ENCODE peak calls at places on chromosomes 5 and 9, in five cellular contexts. One of them, this sample, is unnamed.

GRCh38 chr9:112033237-112034215 is 136.9 kb downstream of the UGCG start:
- DNase-seq in K562: no peak
- DNase-seq in HepG2: peak
- DNase-seq in GM12878: peak
- DNase-seq in H1: no peak
- DNase-seq in this sample: no peak

GRCh38 chr9:133075925-133076324 is 14.1 kb downstream of the CEL start:
- DNase-seq in K562: no peak
- DNase-seq in HepG2: peak
- DNase-seq in GM12878: no peak
- DNase-seq in H1: no peak
- DNase-seq in this sample: no peak

GRCh38 chr5:5304361-5305035 is 118.0 kb upstream of the ICE1 start:
- DNase-seq in K562: no peak
- DNase-seq in HepG2: no peak
- DNase-seq in GM12878: no peak
- DNase-seq in H1: no peak
- DNase-seq in this sample: no peak

GRCh38 chr5:9653811-9654210 is 23.7 kb upstream of the TAS2R1 start:
- DNase-seq in K562: peak
- DNase-seq in HepG2: no peak
- DNase-seq in GM12878: no peak
- DNase-seq in H1: no peak
- DNase-seq in this sample: no peak

GRCh38 chr5:127561254-127561653 is 43.8 kb downstream of the PRRC1 start:
- DNase-seq in K562: no peak
- DNase-seq in HepG2: no peak
- DNase-seq in GM12878: no peak
- DNase-seq in H1: no peak
- DNase-seq in this sample: no peak

GRCh38 chr5:88675758-88676636 is 207.0 kb downstream of the MEF2C start:
- DNase-seq in K562: peak
- DNase-seq in HepG2: no peak
- DNase-seq in GM12878: no peak
- DNase-seq in H1: no peak
- DNase-seq in this sample: peak

GRCh38 chr5:12683249-12683648 is 779.0 kb upstream of the CTNND2 start:
- DNase-seq in K562: no peak
- DNase-seq in HepG2: no peak
- DNase-seq in GM12878: no peak
- DNase-seq in H1: no peak
- DNase-seq in this sample: no peak

GRCh38 chr9:37976714-37977477 is 73.0 kb upstream of the SLC25A51 start:
- DNase-seq in K562: peak
- DNase-seq in HepG2: no peak
- DNase-seq in GM12878: no peak
- DNase-seq in H1: no peak
- DNase-seq in this sample: no peak

GRCh38 chr5:57987552-57987951 is 472.3 kb downstream of the PLK2 start:
- DNase-seq in K562: no peak
- DNase-seq in HepG2: no peak
- DNase-seq in GM12878: no peak
- DNase-seq in H1: no peak
- DNase-seq in this sample: no peak

GRCh38 chr5:80206282-80206681 is 49.6 kb downstream of the SERINC5 start:
- DNase-seq in K562: no peak
- DNase-seq in HepG2: no peak
- DNase-seq in GM12878: no peak
- DNase-seq in H1: no peak
- DNase-seq in this sample: no peak

GRCh38 chr9:122954253-122954691 is 13.5 kb downstream of the RABGAP1 start:
- DNase-seq in K562: no peak
- DNase-seq in HepG2: no peak
- DNase-seq in GM12878: no peak
- DNase-seq in H1: no peak
- DNase-seq in this sample: no peak
- TF ChIP-seq SRF in K562: no peak
- TF ChIP-seq SRF in HepG2: no peak
- TF ChIP-seq SRF in GM12878: no peak
- TF ChIP-seq SRF in H1: no peak
- TF ChIP-seq SRF in this sample: no peak

DNA sequence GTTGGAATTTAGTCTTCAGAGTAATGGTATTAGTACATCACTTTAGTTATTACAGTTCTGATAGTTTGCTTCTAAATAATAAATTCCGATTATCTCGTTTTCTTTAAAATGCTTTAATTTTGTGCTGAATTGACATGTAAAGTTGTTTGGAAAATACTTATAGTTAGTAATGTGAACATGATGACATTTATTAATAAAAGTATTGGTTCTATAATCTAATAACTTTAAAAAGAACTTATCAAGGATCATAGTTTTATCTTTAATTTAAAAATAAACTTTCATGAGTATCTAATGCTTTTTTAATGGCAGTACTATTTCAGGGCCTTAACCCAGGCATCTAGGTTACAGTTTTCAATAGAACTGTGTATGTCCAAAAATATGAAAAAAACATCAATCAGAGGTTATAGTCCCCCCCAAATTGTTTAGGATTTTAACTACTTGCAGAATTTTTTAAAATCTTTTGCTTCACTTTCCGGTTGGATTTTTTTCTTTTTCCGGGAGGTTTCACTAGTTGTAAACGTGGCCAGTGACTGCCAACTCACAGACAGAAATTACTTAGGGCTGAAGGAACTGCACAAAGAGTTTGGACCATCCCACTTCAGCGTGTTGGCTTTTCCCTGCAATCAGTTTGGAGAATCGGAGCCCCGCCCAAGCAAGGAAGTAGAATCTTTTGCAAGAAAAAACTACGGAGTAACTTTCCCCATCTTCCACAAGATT is 680 bp downstream of the GPX8 start:
- DNase-seq in K562: peak
- DNase-seq in HepG2: no peak
- DNase-seq in GM12878: no peak
- DNase-seq in H1: no peak
- DNase-seq in this sample: peak
- TF ChIP-seq POLR2A in K562: no peak
- TF ChIP-seq POLR2A in HepG2: no peak
- TF ChIP-seq POLR2A in GM12878: no peak
- TF ChIP-seq POLR2A in H1: no peak
- TF ChIP-seq POLR2A in this sample: peak

DNA sequence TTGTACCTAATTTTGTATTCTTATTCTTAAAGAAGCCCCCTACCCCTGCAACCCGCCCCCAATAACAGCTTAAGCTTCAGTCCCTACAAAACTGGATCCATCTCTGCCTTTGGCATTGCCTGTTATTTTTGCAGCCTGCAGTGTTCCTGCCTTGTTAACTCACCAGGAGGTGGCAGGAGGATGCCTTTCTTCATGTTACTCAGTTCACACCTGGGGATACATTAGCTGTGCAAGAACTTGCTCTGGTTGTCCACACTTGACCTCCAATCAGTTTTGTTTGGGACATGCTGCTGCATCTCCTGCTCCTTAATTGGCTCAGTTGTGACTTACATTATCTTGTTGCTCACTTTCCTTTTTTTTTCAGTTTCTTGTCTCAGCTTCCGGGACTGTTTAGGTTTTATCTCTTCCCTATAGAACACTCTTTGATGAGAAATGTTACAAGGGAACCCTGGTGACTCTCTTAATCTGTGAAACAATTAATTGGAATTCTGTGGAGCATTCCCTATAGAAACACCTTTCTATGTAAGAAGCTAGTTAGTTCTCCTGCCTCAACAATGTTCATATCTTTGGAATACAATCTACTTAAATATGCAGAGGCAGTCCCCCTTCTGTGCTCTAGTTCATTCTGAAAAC is 467.7 kb upstream of the ACO1 start:
- DNase-seq in K562: no peak
- DNase-seq in HepG2: peak
- DNase-seq in GM12878: no peak
- DNase-seq in H1: no peak
- DNase-seq in this sample: no peak
- TF ChIP-seq SRF in K562: no peak
- TF ChIP-seq SRF in HepG2: no peak
- TF ChIP-seq SRF in GM12878: no peak
- TF ChIP-seq SRF in H1: no peak
- TF ChIP-seq SRF in this sample: no peak

GRCh38 chr5:176545388-176545736 is 3.8 kb upstream of the CDHR2 start:
- DNase-seq in K562: no peak
- DNase-seq in HepG2: no peak
- DNase-seq in GM12878: no peak
- DNase-seq in H1: no peak
- DNase-seq in this sample: no peak

GRCh38 chr5:176542596-176543427 is 5.6 kb upstream of the RNF44 start:
- DNase-seq in K562: peak
- DNase-seq in HepG2: no peak
- DNase-seq in GM12878: no peak
- DNase-seq in H1: no peak
- DNase-seq in this sample: no peak

GRCh38 chr5:176541338-176542134 is 4.3 kb upstream of the RNF44 start:
- DNase-seq in K562: peak
- DNase-seq in HepG2: peak
- DNase-seq in GM12878: no peak
- DNase-seq in H1: no peak
- DNase-seq in this sample: no peak

GRCh38 chr5:176542135-176542595 is 5.0 kb upstream of the RNF44 start:
- DNase-seq in K562: peak
- DNase-seq in HepG2: no peak
- DNase-seq in GM12878: no peak
- DNase-seq in H1: no peak
- DNase-seq in this sample: no peak

DNA sequence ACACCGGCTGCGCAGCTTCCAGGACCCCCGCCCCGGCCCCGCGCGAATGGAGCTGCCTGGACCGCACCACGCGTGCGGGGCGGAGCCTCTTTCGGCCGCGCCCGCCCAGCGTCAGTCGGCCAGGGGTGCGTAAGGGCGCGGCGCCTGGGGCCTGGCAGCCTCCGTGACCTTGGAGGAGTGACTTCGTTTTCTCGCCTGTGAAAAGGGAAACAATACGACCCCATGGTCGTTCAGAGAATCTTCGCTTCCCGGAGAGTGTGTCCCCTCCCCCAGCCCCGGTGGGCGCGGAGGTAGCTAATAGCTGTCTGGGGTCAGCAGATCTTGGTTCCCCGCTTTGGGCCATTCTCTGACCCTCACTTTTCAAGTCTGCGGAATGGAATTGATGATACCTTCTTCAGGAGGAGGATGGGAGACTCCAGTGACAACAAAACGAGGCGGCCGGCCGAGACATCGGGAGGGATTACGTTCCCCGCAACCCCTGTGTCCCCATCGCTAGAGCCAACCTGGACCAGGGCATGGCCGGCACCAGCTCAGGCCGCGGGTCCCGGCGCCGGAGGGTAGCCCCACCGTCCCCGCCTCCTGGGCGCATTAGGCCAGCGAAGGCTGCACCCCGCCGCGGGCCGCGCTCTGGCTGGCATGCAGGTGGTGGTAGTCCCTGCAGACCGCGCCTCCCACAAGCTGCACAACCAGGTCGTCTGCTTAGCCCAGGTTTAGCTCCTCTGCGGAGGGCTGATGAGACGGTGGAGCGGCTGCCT is 5.5 kb upstream of the CDHR2 start:
- DNase-seq in K562: peak
- DNase-seq in HepG2: no peak
- DNase-seq in GM12878: no peak
- DNase-seq in H1: no peak
- DNase-seq in this sample: no peak
- TF ChIP-seq POLR2A in K562: peak
- TF ChIP-seq POLR2A in HepG2: no peak
- TF ChIP-seq POLR2A in GM12878: peak
- TF ChIP-seq POLR2A in H1: no peak
- TF ChIP-seq POLR2A in this sample: peak

GRCh38 chr9:24545285-24545684 is 412 bp downstream of the IZUMO3 start:
- DNase-seq in K562: no peak
- DNase-seq in HepG2: no peak
- DNase-seq in GM12878: no peak
- DNase-seq in H1: no peak
- DNase-seq in this sample: no peak
- TF ChIP-seq SRF in K562: no peak
- TF ChIP-seq SRF in HepG2: no peak
- TF ChIP-seq SRF in GM12878: no peak
- TF ChIP-seq SRF in H1: no peak
- TF ChIP-seq SRF in this sample: no peak

DNA sequence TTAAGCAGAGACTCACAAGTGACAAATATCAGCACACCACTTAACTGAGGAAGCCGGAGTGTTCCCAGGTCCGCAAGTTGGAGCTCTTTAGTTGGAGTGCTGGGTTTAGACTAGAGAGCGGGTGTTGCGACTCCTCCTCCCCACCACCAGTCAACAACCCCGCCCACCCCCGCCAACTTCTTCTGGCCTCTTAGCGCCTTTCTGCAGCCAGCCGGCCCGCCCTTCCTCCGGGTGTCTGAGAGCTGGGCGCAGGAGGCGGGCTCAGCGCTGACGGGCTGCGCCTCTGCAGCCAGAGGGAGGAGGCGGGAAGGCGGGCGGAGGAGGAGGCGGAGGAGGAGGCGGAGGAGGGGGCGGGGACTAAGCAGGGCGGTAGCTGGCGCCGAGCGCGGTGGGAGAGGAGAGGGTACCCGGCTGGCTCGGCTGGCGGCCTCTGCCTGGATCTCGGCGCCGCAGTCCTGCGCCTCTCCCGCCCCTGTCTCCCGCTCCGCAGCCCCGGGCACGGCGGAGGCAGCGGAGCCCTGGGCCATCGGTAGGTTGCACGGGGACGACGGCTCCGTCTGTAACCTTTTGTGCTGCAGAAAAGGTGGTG is at the start of gene MACIR:
- DNase-seq in K562: peak
- DNase-seq in HepG2: peak
- DNase-seq in GM12878: peak
- DNase-seq in H1: peak
- DNase-seq in this sample: peak
- TF ChIP-seq POLR2A in K562: peak
- TF ChIP-seq POLR2A in HepG2: peak
- TF ChIP-seq POLR2A in GM12878: peak
- TF ChIP-seq POLR2A in H1: peak
- TF ChIP-seq POLR2A in this sample: peak

GRCh38 chr9:108911820-108912219 is 22.1 kb downstream of the ELP1 start:
- DNase-seq in K562: no peak
- DNase-seq in HepG2: peak
- DNase-seq in GM12878: no peak
- DNase-seq in H1: no peak
- DNase-seq in this sample: no peak
- TF ChIP-seq SRF in K562: no peak
- TF ChIP-seq SRF in HepG2: no peak
- TF ChIP-seq SRF in GM12878: no peak
- TF ChIP-seq SRF in H1: no peak
- TF ChIP-seq SRF in this sample: no peak

This sample was measured in HCT116.